ENCODE peak calls at places on chromosomes 12 and 14, in seven cellular contexts. V is head of caudate nucleus; M is effector memory CD8-positive, alpha-beta T cell; H is SK-N-SH; U is activated CD4-positive, alpha-beta T cell treated with anti-CD3 and anti-CD28 coated beads for 1 hour; B is pancreas; Q is choroid plexus epithelial cell. G is an unnamed sample.

GRCh38 chr14:20652996-20653975 is 11.8 kb upstream of the OR6S1 start:
- DNase-seq in V (peak; percentile 8), M (peak; percentile 28), H (no peak), U (no peak), B (no peak), Q (peak; percentile 62), G (no peak)

GRCh38 chr12:24948452-24948815 is 467 bp downstream of the BCAT1 start:
- DNase-seq in V (peak; percentile 6), M (peak; percentile 1), H (peak; percentile 63), U (no peak), B (peak; percentile 36), Q (peak; percentile 41), G (no peak)

GRCh38 chr14:60656755-60657608 is 7.7 kb upstream of the SIX1 start:
- DNase-seq in V (peak; percentile 14), M (no peak), H (peak; percentile 71), U (no peak), B (peak; percentile 39), Q (peak; percentile 82), G (no peak)

GRCh38 chr12:102504280-102504679 is 23.9 kb upstream of the IGF1 start:
- DNase-seq in V (no peak), M (no peak), H (no peak), U (no peak), B (no peak), Q (no peak), G (peak; percentile 28)

GRCh38 chr14:82055511-82055910 is 521.9 kb upstream of the SEL1L start:
- DNase-seq in V (no peak), M (no peak), H (no peak), U (no peak), B (no peak), Q (no peak), G (no peak)

GRCh38 chr14:68506645-68507405 is 286.0 kb downstream of the ZFP36L1 start:
- DNase-seq in V (no peak), M (peak; percentile 25), H (no peak), U (no peak), B (no peak), Q (no peak), G (no peak)

GRCh38 chr12:78571953-78572352 is 292.6 kb upstream of the SYT1 start:
- DNase-seq in V (no peak), M (no peak), H (no peak), U (no peak), B (no peak), Q (no peak), G (no peak)

GRCh38 chr12:3491938-3492867 is 1.2 kb downstream of the PRMT8 start:
- DNase-seq in V (peak; percentile 48), M (no peak), H (peak; percentile 80), U (peak; percentile 11), B (peak; percentile 47), Q (peak; percentile 73), G (peak; percentile 61)